ENCODE peak calls at places on chromosomes 6 and 20, in five cellular contexts. One of them, this sample, is unnamed.

GRCh38 chr6:170293881-170294755 is 3.2 kb upstream of the DLL1 start:
- DNase-seq in memory B cell: no peak
- DNase-seq in right atrium auricular region: no peak
- DNase-seq in cardiac muscle cell: no peak
- DNase-seq in T-helper 1 cell: no peak
- DNase-seq in this sample: no peak

GRCh38 chr20:36310215-36310981 is 4.3 kb downstream of the DLGAP4 start:
- DNase-seq in memory B cell: no peak
- DNase-seq in right atrium auricular region: peak
- DNase-seq in T-helper 1 cell: no peak
- DNase-seq in cardiac muscle cell: no peak
- DNase-seq in this sample: no peak

GRCh38 chr6:117404548-117404947 is 21.2 kb downstream of the ROS1 start:
- DNase-seq in cardiac muscle cell: peak
- DNase-seq in memory B cell: no peak
- DNase-seq in T-helper 1 cell: no peak
- DNase-seq in right atrium auricular region: no peak
- DNase-seq in this sample: no peak

GRCh38 chr20:32522525-32522774 is 62.7 kb downstream of the NOL4L start:
- DNase-seq in cardiac muscle cell: no peak
- DNase-seq in right atrium auricular region: no peak
- DNase-seq in T-helper 1 cell: no peak
- DNase-seq in memory B cell: no peak
- DNase-seq in this sample: no peak

GRCh38 chr6:160428818-160429744 is 80.9 kb downstream of the SLC22A3 start:
- DNase-seq in T-helper 1 cell: no peak
- DNase-seq in memory B cell: no peak
- DNase-seq in right atrium auricular region: no peak
- DNase-seq in cardiac muscle cell: no peak
- DNase-seq in this sample: no peak

GRCh38 chr20:25352746-25353145 is 37.9 kb downstream of the ABHD12 start:
- DNase-seq in cardiac muscle cell: no peak
- DNase-seq in memory B cell: no peak
- DNase-seq in T-helper 1 cell: no peak
- DNase-seq in right atrium auricular region: no peak
- DNase-seq in this sample: no peak

GRCh38 chr6:158213925-158214674 is 46.0 kb downstream of the GTF2H5 start:
- DNase-seq in memory B cell: peak
- DNase-seq in cardiac muscle cell: peak
- DNase-seq in T-helper 1 cell: no peak
- DNase-seq in right atrium auricular region: no peak
- DNase-seq in this sample: peak

GRCh38 chr6:136816716-136817115 is 5.7 kb upstream of the PEX7 start:
- DNase-seq in memory B cell: no peak
- DNase-seq in cardiac muscle cell: no peak
- DNase-seq in right atrium auricular region: no peak
- DNase-seq in T-helper 1 cell: no peak
- DNase-seq in this sample: no peak

GRCh38 chr6:80094017-80094416 is 12.5 kb upstream of the BCKDHB start:
- DNase-seq in right atrium auricular region: no peak
- DNase-seq in T-helper 1 cell: no peak
- DNase-seq in cardiac muscle cell: peak
- DNase-seq in memory B cell: no peak
- DNase-seq in this sample: no peak

GRCh38 chr6:30321692-30322388 is 4.9 kb upstream of the TRIM39 start:
- DNase-seq in right atrium auricular region: no peak
- DNase-seq in memory B cell: no peak
- DNase-seq in cardiac muscle cell: peak
- DNase-seq in T-helper 1 cell: no peak
- DNase-seq in this sample: no peak

GRCh38 chr6:13545885-13546284 is 28.5 kb upstream of the SIRT5 start:
- DNase-seq in T-helper 1 cell: no peak
- DNase-seq in memory B cell: no peak
- DNase-seq in right atrium auricular region: no peak
- DNase-seq in cardiac muscle cell: no peak
- DNase-seq in this sample: no peak

GRCh38 chr20:62636446-62636845 is 5.9 kb upstream of the SLCO4A1 start:
- DNase-seq in memory B cell: no peak
- DNase-seq in T-helper 1 cell: no peak
- DNase-seq in cardiac muscle cell: no peak
- DNase-seq in right atrium auricular region: no peak
- DNase-seq in this sample: no peak

GRCh38 chr6:169239181-169239580 is 14.5 kb downstream of the THBS2 start:
- DNase-seq in right atrium auricular region: no peak
- DNase-seq in T-helper 1 cell: no peak
- DNase-seq in cardiac muscle cell: no peak
- DNase-seq in memory B cell: no peak
- DNase-seq in this sample: no peak

GRCh38 chr6:140314675-140315074 is 940.2 kb upstream of the CITED2 start:
- DNase-seq in right atrium auricular region: no peak
- DNase-seq in cardiac muscle cell: no peak
- DNase-seq in memory B cell: no peak
- DNase-seq in T-helper 1 cell: no peak
- DNase-seq in this sample: no peak

GRCh38 chr20:23362392-23363256 is 642 bp downstream of the GZF1 start:
- DNase-seq in T-helper 1 cell: no peak
- DNase-seq in right atrium auricular region: no peak
- DNase-seq in cardiac muscle cell: peak
- DNase-seq in memory B cell: peak
- DNase-seq in this sample: no peak

GRCh38 chr6:1016329-1017302 is 295.3 kb upstream of the FOXQ1 start:
- DNase-seq in right atrium auricular region: peak
- DNase-seq in cardiac muscle cell: no peak
- DNase-seq in memory B cell: no peak
- DNase-seq in T-helper 1 cell: no peak
- DNase-seq in this sample: no peak

GRCh38 chr6:26199773-26200728 is 112.8 kb downstream of the HFE start:
- DNase-seq in right atrium auricular region: no peak
- DNase-seq in memory B cell: no peak
- DNase-seq in cardiac muscle cell: peak
- DNase-seq in T-helper 1 cell: no peak
- DNase-seq in this sample: no peak

GRCh38 chr6:82840571-82840970 is 225.1 kb downstream of the UBE3D start:
- DNase-seq in T-helper 1 cell: no peak
- DNase-seq in memory B cell: no peak
- DNase-seq in right atrium auricular region: no peak
- DNase-seq in cardiac muscle cell: no peak
- DNase-seq in this sample: no peak

GRCh38 chr6:113676972-113677371 is 180.2 kb upstream of the MARCKS start:
- DNase-seq in memory B cell: no peak
- DNase-seq in right atrium auricular region: no peak
- DNase-seq in cardiac muscle cell: no peak
- DNase-seq in T-helper 1 cell: no peak
- DNase-seq in this sample: no peak

GRCh38 chr6:85641916-85642773 is 541 bp downstream of the SYNCRIP start:
- DNase-seq in memory B cell: peak
- DNase-seq in right atrium auricular region: no peak
- DNase-seq in cardiac muscle cell: peak
- DNase-seq in T-helper 1 cell: peak
- DNase-seq in this sample: no peak

GRCh38 chr20:44056010-44056698 is 130.8 kb downstream of the JPH2 start:
- DNase-seq in cardiac muscle cell: peak
- DNase-seq in T-helper 1 cell: no peak
- DNase-seq in right atrium auricular region: peak
- DNase-seq in memory B cell: no peak
- DNase-seq in this sample: no peak

GRCh38 chr6:68546620-68547019 is 88.5 kb upstream of the ADGRB3 start:
- DNase-seq in memory B cell: no peak
- DNase-seq in cardiac muscle cell: no peak
- DNase-seq in right atrium auricular region: no peak
- DNase-seq in T-helper 1 cell: no peak
- DNase-seq in this sample: no peak

GRCh38 chr6:101083533-101084172 is 202.5 kb upstream of the ASCC3 start:
- DNase-seq in right atrium auricular region: no peak
- DNase-seq in cardiac muscle cell: peak
- DNase-seq in memory B cell: no peak
- DNase-seq in T-helper 1 cell: no peak
- DNase-seq in this sample: peak

GRCh38 chr6:27061235-27061993 is 186.1 kb upstream of the PRSS16 start:
- DNase-seq in cardiac muscle cell: no peak
- DNase-seq in T-helper 1 cell: no peak
- DNase-seq in right atrium auricular region: no peak
- DNase-seq in memory B cell: no peak
- DNase-seq in this sample: no peak

GRCh38 chr6:109373762-109374161 is 8.5 kb downstream of the CD164 start:
- DNase-seq in right atrium auricular region: no peak
- DNase-seq in T-helper 1 cell: no peak
- DNase-seq in cardiac muscle cell: no peak
- DNase-seq in memory B cell: no peak
- DNase-seq in this sample: no peak

GRCh38 chr6:118912646-118913045 is 18.7 kb downstream of the ASF1A start:
- DNase-seq in right atrium auricular region: no peak
- DNase-seq in memory B cell: no peak
- DNase-seq in cardiac muscle cell: no peak
- DNase-seq in T-helper 1 cell: no peak
- DNase-seq in this sample: no peak

GRCh38 chr6:18488004-18488403 is 100.9 kb downstream of the RNF144B start:
- DNase-seq in memory B cell: no peak
- DNase-seq in cardiac muscle cell: no peak
- DNase-seq in right atrium auricular region: no peak
- DNase-seq in T-helper 1 cell: no peak
- DNase-seq in this sample: no peak

GRCh38 chr6:170371091-170371490 is 64.5 kb downstream of the FAM120B start:
- DNase-seq in memory B cell: no peak
- DNase-seq in T-helper 1 cell: no peak
- DNase-seq in cardiac muscle cell: no peak
- DNase-seq in right atrium auricular region: no peak
- DNase-seq in this sample: no peak

GRCh38 chr6:26055670-26056582 is 31.3 kb upstream of the HFE start:
- DNase-seq in cardiac muscle cell: peak
- DNase-seq in T-helper 1 cell: peak
- DNase-seq in memory B cell: peak
- DNase-seq in right atrium auricular region: peak
- DNase-seq in this sample: no peak

This sample was measured in non-pigmented ciliary epithelial cell.